ENCODE peak calls at places on chromosomes 2 and 18, in four cellular contexts. J is activated T-cell treated with anti-CD3 and anti-CD28 coated beads, Interleukin-2, amount 50 U/mL, for 72 hours; M is IMR-90; G is AG04450. K is an unnamed sample.

GRCh38 chr18:36446059-36446458 is 148.5 kb downstream of the FHOD3 start:
- DNase-seq in G (no peak), M (peak), J (no peak), K (peak)

GRCh38 chr2:231672617-231673347 is 35.5 kb upstream of the PTMA start:
- DNase-seq in J (no peak), G (no peak), M (peak), K (no peak)

GRCh38 chr18:74019864-74020263 is 127.8 kb downstream of the FBXO15 start:
- DNase-seq in J (no peak), M (no peak), G (no peak), K (peak)

GRCh38 chr2:161123531-161124030 is 36.6 kb upstream of the TANK start:
- DNase-seq in J (no peak), G (no peak), M (no peak), K (peak)

GRCh38 chr2:214103199-214104001 is 307.5 kb upstream of the VWC2L start:
- DNase-seq in G (no peak), M (peak), J (no peak), K (peak)

GRCh38 chr2:104919127-104919526 is 65.2 kb downstream of the POU3F3 start:
- DNase-seq in G (no peak), M (no peak), J (no peak), K (no peak)

GRCh38 chr18:24530630-24531111 is 70.2 kb downstream of the HRH4 start:
- DNase-seq in M (peak), G (no peak), J (peak), K (peak)

GRCh38 chr2:25340340-25340886 is 1.3 kb downstream of the DNMT3A start:
- DNase-seq in M (no peak), G (no peak), J (no peak), K (no peak)

GRCh38 chr2:20997953-20998722 is 45.7 kb downstream of the APOB start:
- DNase-seq in J (no peak), G (no peak), M (no peak), K (no peak)

GRCh38 chr2:82340578-82341053 is 2036.1 kb upstream of the LRRTM1 start:
- DNase-seq in M (no peak), J (no peak), G (no peak), K (no peak)

GRCh38 chr2:201936817-201937216 is 96.8 kb upstream of the FZD7 start:
- DNase-seq in M (no peak), G (no peak), J (no peak), K (no peak)

GRCh38 chr2:102159295-102159694 is 16.7 kb downstream of the IL1R1 start:
- DNase-seq in M (no peak), J (no peak), G (no peak), K (peak)

GRCh38 chr2:185417111-185417510 is 321.5 kb upstream of the FSIP2 start:
- DNase-seq in G (no peak), M (no peak), J (no peak), K (peak)

K was measured in epithelial cell of esophagus.